ENCODE peak calls at places on chromosomes 16 and 17, in seven cellular contexts. F, S, A, X, O, U and G are unnamed samples.

GRCh38 chr16:30472328-30472942 is at the start of gene ITGAL:
- DNase-seq in S (peak), A (no peak), U (peak), F (no peak), O (no peak), X (no peak), G (no peak)

GRCh38 chr16:932831-933330 is 37.9 kb downstream of the LMF1 start:
- DNase-seq in U (peak), S (no peak), A (no peak), X (no peak), F (no peak), O (no peak), G (no peak)

GRCh38 chr17:2701996-2702741 is 9.4 kb downstream of the CLUH start:
- DNase-seq in U (no peak), A (no peak), S (peak), X (no peak), O (no peak), F (no peak), G (no peak)

GRCh38 chr16:35525979-35526590 is 2066.7 kb downstream of the TP53TG3F start:
- DNase-seq in U (no peak), F (no peak), S (no peak), X (no peak), A (no peak), O (no peak), G (no peak)

GRCh38 chr16:79897444-79898146 is 297.1 kb upstream of the MAF start:
- DNase-seq in A (no peak), X (no peak), S (no peak), U (no peak), O (no peak), F (no peak), G (peak)

GRCh38 chr17:74336307-74336706 is 10.3 kb downstream of the KIF19 start:
- DNase-seq in F (no peak), O (no peak), S (no peak), A (no peak), U (no peak), X (no peak), G (no peak)

GRCh38 chr16:8678068-8678927 is 3.9 kb downstream of the ABAT start:
- DNase-seq in A (peak), F (no peak), X (no peak), U (peak), S (no peak), O (no peak), G (peak)

GRCh38 chr16:61500851-61501250 is 535.4 kb downstream of the CDH8 start:
- DNase-seq in S (no peak), O (no peak), F (no peak), X (no peak), A (no peak), U (no peak), G (no peak)

GRCh38 chr17:63356275-63356905 is 89.7 kb downstream of the CYB561 start:
- DNase-seq in A (peak), O (no peak), X (no peak), U (no peak), F (no peak), S (no peak), G (peak)

GRCh38 chr16:81831722-81832126 is 52.6 kb downstream of the PLCG2 start:
- DNase-seq in O (no peak), X (no peak), S (peak), U (peak), A (no peak), F (peak), G (no peak)

GRCh38 chr16:53121666-53122065 is 66.9 kb downstream of the CHD9 start:
- DNase-seq in O (no peak), F (no peak), A (no peak), S (no peak), U (no peak), X (no peak), G (peak)

GRCh38 chr16:76345093-76345735 is 68.0 kb downstream of the CNTNAP4 start:
- DNase-seq in F (no peak), A (no peak), U (peak), O (no peak), X (no peak), S (peak), G (peak)

GRCh38 chr16:87416826-87417471 is 24.8 kb downstream of the MAP1LC3B start:
- DNase-seq in F (no peak), U (peak), A (peak), X (no peak), O (no peak), S (no peak), G (peak)

GRCh38 chr16:83117810-83118209 is 491.0 kb downstream of the CDH13 start:
- DNase-seq in F (no peak), A (no peak), X (no peak), O (no peak), U (no peak), S (no peak), G (no peak)

GRCh38 chr17:64020068-64020766 is at the start of gene ICAM2:
- DNase-seq in X (no peak), F (no peak), O (no peak), A (no peak), U (no peak), S (no peak), G (no peak)

GRCh38 chr17:58284613-58285421 is 4.1 kb upstream of the MPO start:
- DNase-seq in S (peak), F (peak), O (no peak), X (peak), U (no peak), A (no peak), G (no peak)

GRCh38 chr17:62790554-62790953 is 17.6 kb downstream of the MARCHF10 start:
- DNase-seq in U (peak), O (no peak), A (peak), S (no peak), X (no peak), F (no peak), G (peak)

GRCh38 chr16:9033125-9033830 is 58.2 kb upstream of the HAPSTR1 start:
- DNase-seq in O (peak), A (peak), F (peak), S (peak), X (peak), U (peak), G (peak)

GRCh38 chr16:12804395-12804794 is 708 bp upstream of the CPPED1 start:
- DNase-seq in F (no peak), X (no peak), A (no peak), U (no peak), S (no peak), O (no peak), G (no peak)

GRCh38 chr16:71929048-71929447 is 33.7 kb downstream of the IST1 start:
- DNase-seq in U (no peak), F (no peak), A (peak), O (no peak), X (no peak), S (peak), G (peak)

GRCh38 chr17:33389506-33390141 is 96.5 kb upstream of the ASIC2 start:
- DNase-seq in X (no peak), F (no peak), U (peak), O (no peak), A (no peak), S (peak), G (peak)

GRCh38 chr16:69481901-69482341 is 57.5 kb downstream of the CYB5B start:
- DNase-seq in X (no peak), A (peak), S (peak), F (peak), O (no peak), U (no peak), G (no peak)

GRCh38 chr17:67322039-67322787 is 44.2 kb downstream of the PSMD12 start:
- DNase-seq in A (no peak), S (peak), O (peak), U (no peak), X (no peak), F (peak), G (no peak)

GRCh38 chr17:17694229-17695081 is 13.2 kb downstream of the RAI1 start:
- DNase-seq in O (no peak), U (peak), X (peak), F (peak), S (peak), A (peak), G (peak)

GRCh38 chr16:64008131-64008530 is 1113.7 kb downstream of the CDH11 start:
- DNase-seq in X (no peak), S (no peak), A (no peak), F (no peak), O (no peak), U (no peak), G (no peak)

GRCh38 chr16:69116911-69117310 is 11.5 kb downstream of the HAS3 start:
- DNase-seq in A (no peak), S (no peak), F (no peak), O (no peak), U (peak), X (no peak), G (no peak)

GRCh38 chr16:86555763-86556130 is 712 bp upstream of the MTHFSD start:
- DNase-seq in U (no peak), O (no peak), S (no peak), F (no peak), X (no peak), A (no peak), G (no peak)

GRCh38 chr17:44186307-44187130 is at the start of gene TMUB2:
- DNase-seq in O (peak), X (peak), F (peak), S (peak), U (peak), A (peak), G (peak)

GRCh38 chr17:8140058-8140412 is 12.2 kb downstream of the PER1 start:
- DNase-seq in S (no peak), O (no peak), U (no peak), A (no peak), F (peak), X (no peak), G (no peak)
- H2BK5ac ChIP-seq in S (no peak), O (no peak), U (no peak), A (no peak), F (no peak), X (no peak), G (no peak)

DNA sequence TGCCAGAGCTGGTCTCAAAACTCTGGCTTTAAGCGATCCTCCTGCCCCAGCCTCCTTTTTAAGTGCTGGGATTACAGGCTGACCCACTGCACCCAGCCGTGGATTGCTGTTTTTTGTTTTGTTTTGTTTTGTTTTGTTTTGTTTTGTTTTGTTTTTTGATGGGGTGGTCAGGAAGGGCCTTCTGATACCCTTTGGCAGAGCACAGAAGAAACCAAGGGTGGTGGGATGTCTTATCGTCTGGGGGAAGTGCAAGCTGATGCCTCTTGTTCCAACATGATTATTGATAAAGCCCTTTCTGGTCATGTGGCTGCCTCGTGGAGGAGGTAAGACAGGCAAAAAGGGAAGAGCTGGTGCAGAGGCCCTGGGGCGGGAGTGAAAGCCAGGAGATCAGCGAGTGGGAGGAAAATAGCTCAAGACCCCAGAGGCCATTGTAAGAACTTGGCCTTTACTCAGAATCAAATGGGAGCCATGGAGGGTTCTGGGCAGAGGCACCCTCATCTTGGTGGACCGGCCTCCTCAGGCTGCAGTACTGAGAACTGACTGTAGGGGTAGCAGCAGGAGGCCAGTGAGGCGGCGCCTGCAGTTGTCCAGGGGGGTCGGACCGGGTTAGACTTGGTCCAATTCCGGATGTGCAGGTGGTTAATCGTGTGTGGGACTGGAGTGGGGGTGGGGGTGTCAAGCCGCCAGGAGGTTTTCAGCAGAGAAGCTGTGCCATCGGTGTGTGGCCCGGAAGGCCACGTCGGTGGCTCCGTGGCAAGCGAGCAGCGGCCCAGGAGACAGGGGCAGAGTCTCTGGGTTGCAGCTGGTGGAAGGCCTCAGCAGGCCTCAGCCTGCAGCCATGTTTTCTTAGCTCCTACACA is 84.4 kb upstream of the GSE1 start:
- DNase-seq in S (no peak), O (no peak), U (peak), F (no peak), A (no peak), X (no peak), G (no peak)
- H3K4ac ChIP-seq in S (no peak), O (no peak), U (no peak), F (no peak), A (no peak), X (no peak), G (no peak)

GRCh38 chr16:65531475-65531874 is 409.6 kb upstream of the CDH11 start:
- DNase-seq in U (no peak), O (no peak), F (no peak), X (no peak), S (no peak), A (peak), G (peak)
- H2BK120ac ChIP-seq in U (no peak), O (no peak), F (no peak), X (no peak), S (no peak), A (no peak), G (no peak)

GRCh38 chr16:58472827-58473226 is 27.1 kb upstream of the NDRG4 start:
- DNase-seq in U (no peak), A (no peak), X (no peak), F (no peak), O (no peak), S (no peak), G (no peak)
- H2BK5ac ChIP-seq in U (no peak), A (no peak), X (no peak), F (no peak), O (no peak), S (no peak), G (no peak)

GRCh38 chr17:6574689-6575595 is 18.6 kb upstream of the PITPNM3 start:
- DNase-seq in S (peak), U (peak), A (peak), X (peak), F (no peak), O (no peak), G (peak)
- H3K4ac ChIP-seq in S (no peak), U (no peak), A (peak), X (no peak), F (no peak), O (no peak), G (peak)

DNA sequence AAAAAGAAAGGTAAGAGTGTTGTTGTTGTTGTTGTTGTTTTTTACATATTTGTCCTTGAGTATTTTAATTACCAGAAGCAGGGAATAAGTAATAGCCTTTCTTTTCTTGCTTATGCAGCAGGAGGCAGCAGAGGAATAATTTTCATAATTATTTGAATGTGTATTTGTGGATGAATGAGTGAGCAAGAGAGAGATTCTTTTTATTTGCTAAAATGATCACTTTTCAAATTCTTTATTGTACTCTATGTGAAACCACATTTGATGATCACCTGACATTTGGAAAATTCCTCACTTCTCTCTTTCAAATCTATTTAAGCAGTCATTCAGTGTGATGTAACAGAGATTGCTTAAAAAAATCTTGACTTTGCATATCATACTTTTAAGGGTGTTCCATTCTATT is 223.6 kb downstream of the BCAS3 start:
- DNase-seq in X (no peak), O (no peak), S (no peak), A (peak), F (no peak), U (no peak), G (no peak)
- H2BK120ac ChIP-seq in X (no peak), O (no peak), S (no peak), A (peak), F (no peak), U (no peak), G (no peak)

DNA sequence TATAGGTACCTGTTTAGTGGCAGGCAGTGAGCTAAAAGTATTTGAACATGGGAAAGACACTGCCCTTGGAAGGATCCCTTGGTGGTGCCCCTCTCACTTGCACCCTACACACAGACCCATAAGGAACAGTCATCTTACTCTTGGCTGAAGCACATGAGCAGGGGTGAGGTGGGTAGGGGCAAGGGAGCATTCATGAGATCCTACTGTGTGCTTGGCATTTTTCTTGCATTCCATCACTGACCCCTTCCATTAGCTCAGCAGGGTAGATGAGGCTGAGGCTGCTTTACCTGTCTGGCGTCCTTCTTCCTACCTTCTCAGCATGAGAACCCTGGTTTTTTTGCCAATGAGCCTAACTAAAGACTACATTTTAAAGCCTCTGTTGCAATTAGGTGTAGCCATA is 48.3 kb downstream of the CCT6B start:
- DNase-seq in U (no peak), S (peak), F (peak), A (no peak), X (no peak), O (no peak), G (no peak)
- H2BK5ac ChIP-seq in U (no peak), S (no peak), F (no peak), A (no peak), X (no peak), O (no peak), G (no peak)

GRCh38 chr16:47465919-47466630 is 4.9 kb downstream of the PHKB start:
- DNase-seq in U (no peak), A (no peak), O (no peak), S (no peak), F (no peak), X (no peak), G (no peak)

GRCh38 chr16:47467501-47467900 is 6.4 kb downstream of the PHKB start:
- DNase-seq in F (no peak), O (no peak), X (no peak), A (no peak), S (no peak), U (peak), G (no peak)

GRCh38 chr16:47470810-47471209 is 9.7 kb downstream of the PHKB start:
- DNase-seq in A (no peak), O (no peak), F (no peak), U (no peak), S (no peak), X (no peak), G (peak)

GRCh38 chr16:47470211-47470610 is 9.1 kb downstream of the PHKB start:
- DNase-seq in O (no peak), F (no peak), U (peak), X (no peak), A (no peak), S (no peak), G (no peak)

DNA sequence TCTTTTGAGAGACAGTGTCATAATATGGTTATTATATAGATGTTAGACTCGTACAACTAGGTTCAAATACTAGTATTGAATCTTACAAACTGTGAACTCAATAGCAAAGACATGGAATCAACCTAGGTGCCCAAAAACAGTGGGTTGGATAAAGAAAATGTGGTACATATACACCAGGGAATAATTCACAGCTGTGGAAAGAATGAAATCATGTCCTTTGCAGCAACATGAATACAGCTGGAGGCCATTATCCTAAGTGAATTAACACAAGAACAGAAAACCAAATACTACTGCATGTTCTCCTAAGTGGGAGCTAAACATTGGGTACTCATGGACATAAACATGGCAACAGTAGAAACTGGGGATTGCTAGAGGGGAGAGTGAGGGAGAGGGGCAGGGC is 8.1 kb downstream of the PHKB start:
- DNase-seq in S (no peak), O (no peak), A (no peak), F (no peak), U (no peak), X (no peak), G (no peak)
- H3K4ac ChIP-seq in S (no peak), O (no peak), A (no peak), F (no peak), U (no peak), X (no peak), G (no peak)